ENCODE peak calls at places on chromosomes 5 and 9, in five cellular contexts. K is body of pancreas, O is esophagus squamous epithelium, F is uterus, S is IMR-90. P is an unnamed sample.

GRCh38 chr9:98280574-98280973 is 25.1 kb upstream of the TBC1D2 start:
- DNase-seq in F (no peak), O (no peak), S (no peak), K (no peak), P (no peak)

GRCh38 chr5:73692166-73692640 is 66.2 kb downstream of the ARHGEF28 start:
- DNase-seq in O (no peak), S (peak; percentile 87), K (no peak), F (no peak), P (no peak)

GRCh38 chr5:107781451-107781850 is 110.7 kb upstream of the EFNA5 start:
- DNase-seq in S (peak; percentile 48), K (no peak), F (no peak), O (no peak), P (no peak)

GRCh38 chr5:150787659-150788058 is 9.1 kb downstream of the SMIM3 start:
- DNase-seq in F (no peak), O (no peak), S (no peak), K (no peak), P (no peak)

GRCh38 chr9:136309101-136309801 is 5.4 kb upstream of the CCDC187 start:
- DNase-seq in O (no peak), F (no peak), S (no peak), K (no peak), P (no peak)

GRCh38 chr5:177359451-177359851 is 1.7 kb downstream of the RGS14 start:
- DNase-seq in F (no peak), K (no peak), O (no peak), S (no peak), P (no peak)

GRCh38 chr9:16579872-16580432 is 290.5 kb downstream of the BNC2 start:
- DNase-seq in K (no peak), F (no peak), O (no peak), S (no peak), P (no peak)

GRCh38 chr5:138873886-138874200 is 1.3 kb downstream of the LRRTM2 start:
- DNase-seq in F (no peak), S (no peak), O (no peak), K (no peak), P (no peak)

GRCh38 chr9:72278959-72279358 is 86.0 kb downstream of the ZFAND5 start:
- DNase-seq in O (no peak), K (no peak), S (no peak), F (no peak), P (no peak)

GRCh38 chr5:174665347-174665746 is 59.0 kb upstream of the MSX2 start:
- DNase-seq in S (no peak), F (no peak), K (no peak), O (no peak), P (no peak)

GRCh38 chr9:101536938-101537337 is 3.3 kb downstream of the RNF20 start:
- DNase-seq in O (no peak), K (no peak), S (peak; percentile 51), F (no peak), P (no peak)

GRCh38 chr5:93717162-93717561 is 24.2 kb downstream of the POU5F2 start:
- DNase-seq in O (no peak), S (peak; percentile 28), K (peak; percentile 20), F (no peak), P (no peak)

GRCh38 chr9:81787747-81788632 is 98.6 kb upstream of the TLE1 start:
- DNase-seq in F (peak; percentile 51), O (no peak), S (peak; percentile 87), K (peak; percentile 44), P (no peak)

GRCh38 chr5:52898961-52899680 is 90.0 kb upstream of the ITGA2 start:
- DNase-seq in O (no peak), K (no peak), F (no peak), S (no peak), P (no peak)

GRCh38 chr9:110767559-110768063 is 99.0 kb downstream of the MUSK start:
- DNase-seq in K (peak; percentile 14), O (no peak), F (peak; percentile 56), S (peak; percentile 51), P (no peak)

GRCh38 chr5:171762016-171762415 is 23.6 kb upstream of the SMIM23 start:
- DNase-seq in O (no peak), S (no peak), K (no peak), F (no peak), P (no peak)

GRCh38 chr5:141524604-141525597 is 36.0 kb downstream of the PCDHGC5 start:
- DNase-seq in K (peak; percentile 91), S (peak; percentile 97), O (no peak), F (peak; percentile 90), P (peak; percentile 97)

GRCh38 chr5:1754531-1755220 is 45.0 kb downstream of the MRPL36 start:
- DNase-seq in F (peak; percentile 4), O (no peak), K (no peak), S (no peak), P (no peak)

GRCh38 chr5:34900660-34901059 is 14.6 kb downstream of the RAD1 start:
- DNase-seq in O (no peak), K (no peak), S (no peak), F (no peak), P (no peak)

GRCh38 chr5:34895641-34896419 is 19.5 kb downstream of the RAD1 start:
- DNase-seq in S (no peak), K (no peak), F (no peak), O (no peak), P (no peak)

GRCh38 chr5:34899066-34899465 is 16.2 kb downstream of the RAD1 start:
- DNase-seq in S (no peak), F (no peak), O (no peak), K (no peak), P (no peak)

GRCh38 chr5:34897646-34898045 is 17.7 kb downstream of the RAD1 start:
- DNase-seq in S (no peak), O (no peak), K (no peak), F (no peak), P (no peak)

DNA sequence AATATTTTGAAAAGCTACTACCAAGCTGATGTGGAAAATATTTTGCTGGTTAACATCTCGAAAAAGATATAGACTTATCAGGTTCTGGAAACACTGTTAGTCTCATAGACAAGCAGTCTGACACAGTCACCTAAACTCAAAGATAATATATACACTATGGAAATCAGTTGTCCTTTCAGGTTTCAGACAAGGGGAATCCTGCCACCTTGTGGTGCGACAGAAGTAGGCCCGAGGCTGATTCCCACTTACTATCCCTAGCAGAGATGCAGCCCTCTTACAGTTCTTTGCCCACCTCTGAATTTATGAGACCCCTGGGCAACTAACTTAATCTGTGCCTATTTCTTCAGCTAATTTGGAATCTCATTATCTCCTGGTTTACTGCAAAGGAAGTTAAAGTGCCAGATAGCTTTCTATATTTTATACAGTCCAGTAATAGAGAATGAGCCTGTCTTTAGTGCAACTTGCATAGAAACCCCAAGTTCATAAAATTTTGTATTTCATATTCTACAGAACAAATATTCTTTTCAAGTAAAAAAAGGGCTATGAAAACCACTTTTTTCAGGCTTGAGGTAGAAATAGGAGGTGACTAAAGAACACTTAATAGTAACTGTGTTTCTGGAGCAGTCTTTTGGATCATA is 16.9 kb downstream of the RAD1 start:
- DNase-seq in O (no peak), S (peak; percentile 77), K (peak; percentile 76), F (peak; percentile 71), P (no peak)
- TF ChIP-seq CTCF in O (peak; percentile 82), S (peak; percentile 84), K (peak; percentile 81), F (peak; percentile 84), P (peak; percentile 75)

GRCh38 chr9:36149197-36149596 is 12.7 kb downstream of the GLIPR2 start:
- DNase-seq in O (no peak), F (peak; percentile 46), K (no peak), S (peak; percentile 79), P (no peak)

GRCh38 chr9:36150529-36151305 is 14.2 kb downstream of the GLIPR2 start:
- DNase-seq in O (no peak), K (no peak), F (no peak), S (peak; percentile 54), P (no peak)

GRCh38 chr9:36154213-36154952 is 14.8 kb upstream of the CCIN start:
- DNase-seq in O (no peak), F (peak; percentile 77), K (peak; percentile 45), S (peak; percentile 71), P (no peak)

GRCh38 chr9:36152741-36153438 is 16.3 kb upstream of the CCIN start:
- DNase-seq in F (no peak), K (no peak), S (no peak), O (no peak), P (no peak)

DNA sequence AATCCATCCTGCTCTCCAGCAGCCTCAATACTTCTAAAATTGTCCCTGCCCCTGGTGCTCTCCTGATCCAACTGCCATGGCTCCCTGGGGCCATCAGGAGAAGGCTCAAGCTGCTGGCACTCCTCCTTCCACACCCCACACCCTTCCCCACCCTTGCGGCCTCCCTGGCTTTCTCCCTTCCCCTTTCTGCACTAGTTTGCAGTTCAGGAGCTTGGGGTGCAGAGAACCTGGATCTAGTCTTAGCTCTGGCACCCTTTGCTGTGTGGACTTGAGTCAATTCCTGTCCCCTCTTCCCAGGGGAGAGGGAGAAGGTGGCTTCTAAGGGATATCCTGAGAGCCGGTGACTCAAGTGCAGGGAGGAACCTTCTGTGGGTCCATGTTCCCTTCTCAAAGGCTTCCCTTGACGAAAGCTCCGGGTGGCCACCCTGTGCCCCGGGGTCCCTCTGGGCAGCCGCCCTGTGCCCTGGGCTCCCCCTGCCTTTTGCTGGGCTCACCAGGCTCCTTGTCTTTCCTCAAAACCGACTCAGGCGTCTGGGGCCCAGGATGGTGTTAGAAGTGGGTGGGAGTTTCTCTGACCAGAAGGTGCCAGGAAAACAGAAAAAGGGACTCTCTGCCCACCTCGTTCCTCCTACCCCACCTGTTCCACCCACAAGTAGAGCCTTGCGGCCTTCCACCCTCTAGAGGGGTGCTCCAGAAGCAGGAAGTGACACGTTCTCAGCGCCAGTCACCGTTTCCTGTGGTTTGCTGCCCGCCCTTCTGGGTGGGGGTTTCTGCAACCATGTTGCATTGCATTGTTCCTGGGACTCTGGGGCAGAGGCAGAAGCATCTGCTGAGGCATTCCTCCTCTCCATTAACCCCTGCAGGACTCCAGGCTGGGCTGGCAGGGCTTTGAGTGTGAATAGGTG is 15.0 kb downstream of the GLIPR2 start:
- DNase-seq in K (peak; percentile 71), O (no peak), S (peak; percentile 64), F (no peak), P (no peak)
- TF ChIP-seq POLR2A in K (peak; percentile 21), O (no peak), S (no peak), F (no peak), P (no peak)

GRCh38 chr5:54454602-54455001 is 897 bp upstream of the HSPB3 start:
- DNase-seq in K (no peak), F (no peak), S (no peak), O (no peak), P (no peak)
- H3K27ac ChIP-seq in K (no peak overlapping the region), F (peak overlapping the region; percentile 73), S (no peak overlapping the region), O (no peak overlapping the region), P (peak overlapping the region; percentile 81)

DNA sequence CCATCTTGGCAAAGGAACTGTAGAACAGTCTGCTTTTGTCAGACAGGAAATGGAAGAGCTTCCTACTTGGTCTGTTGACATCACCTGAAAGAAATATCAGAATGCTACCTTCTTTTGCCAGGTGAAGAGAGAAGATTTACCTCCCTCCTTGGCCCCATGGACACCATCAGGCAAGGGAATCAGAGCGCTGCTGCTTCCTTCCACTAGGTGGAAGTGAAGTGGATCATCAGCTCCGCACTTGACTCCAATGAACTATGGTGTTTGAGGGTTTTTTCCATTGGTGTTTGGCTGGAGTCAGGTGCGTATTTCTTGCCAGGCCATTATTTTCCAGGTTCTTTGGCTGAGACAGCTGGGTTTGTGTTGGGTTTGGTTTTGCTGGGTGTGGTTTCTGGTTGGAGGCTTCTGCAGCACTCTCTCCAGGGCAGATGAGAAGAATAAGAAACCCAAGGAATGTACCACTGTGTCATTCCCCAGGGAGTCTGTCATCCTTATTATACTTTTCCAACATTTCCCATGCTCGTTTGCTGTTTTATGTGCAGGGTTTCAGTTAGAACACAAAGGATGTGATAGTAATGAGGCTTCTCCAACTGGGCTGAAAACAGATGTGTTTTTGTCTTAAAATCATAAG is 12.4 kb downstream of the SPATA31E1 start:
- DNase-seq in K (no peak), O (no peak), S (no peak), F (no peak), P (no peak)
- TF ChIP-seq CTCF in K (no peak), O (no peak), S (no peak), F (no peak), P (no peak)